ENCODE peak calls at places on chromosomes 7 and 10, in eight cellular contexts. B is mesendoderm, I is colonic mucosa, C is psoas muscle, N is endodermal cell, P is transverse colon, Q is OCI-LY7, G is cardiac muscle cell. W is an unnamed sample.

GRCh38 chr7:25841575-25841974 is 310.4 kb upstream of the NFE2L3 start:
- DNase-seq in P (no peak), G (no peak), I (no peak), Q (no peak), B (no peak), N (no peak), C (no peak), W (no peak)

GRCh38 chr7:64947252-64948000 is 43.4 kb downstream of the ZNF117 start:
- DNase-seq in C (peak; percentile 52), Q (no peak), G (peak; percentile 7), I (no peak), P (no peak), B (no peak), N (peak; percentile 70), W (peak; percentile 72)

GRCh38 chr10:31596765-31597164 is 277.7 kb downstream of the ZEB1 start:
- DNase-seq in C (no peak), B (no peak), P (no peak), I (no peak), Q (no peak), G (no peak), N (no peak), W (no peak)

GRCh38 chr7:129501760-129502707 is at the start of gene SMKR1:
- DNase-seq in C (peak; percentile 88), I (peak; percentile 79), N (peak; percentile 83), P (peak; percentile 88), Q (peak; percentile 80), B (peak; percentile 30), G (peak; percentile 73), W (peak; percentile 93)

GRCh38 chr10:4708123-4708759 is 117.8 kb upstream of the AKR1E2 start:
- DNase-seq in N (peak; percentile 90), Q (peak; percentile 9), B (peak; percentile 66), C (no peak), P (no peak), G (no peak), I (no peak), W (peak; percentile 39)

GRCh38 chr7:141877365-141877764 is 36.1 kb upstream of the PRSS37 start:
- DNase-seq in N (no peak), I (no peak), Q (no peak), C (no peak), G (no peak), P (no peak), B (no peak), W (no peak)

GRCh38 chr7:141864765-141865447 is 23.6 kb upstream of the PRSS37 start:
- DNase-seq in G (no peak), P (no peak), N (no peak), C (no peak), I (no peak), Q (no peak), B (no peak), W (no peak)

GRCh38 chr7:47500103-47500563 is 81.8 kb downstream of the TNS3 start:
- DNase-seq in G (no peak), P (peak; percentile 64), C (no peak), I (peak; percentile 76), Q (no peak), B (no peak), N (no peak), W (no peak)

GRCh38 chr7:96118449-96119001 is 203.4 kb downstream of the SLC25A13 start:
- DNase-seq in B (peak; percentile 20), P (no peak), G (peak; percentile 9), Q (no peak), C (no peak), N (peak; percentile 60), I (no peak), W (peak; percentile 17)

GRCh38 chr7:124201768-124202349 is 169.0 kb upstream of the TMEM229A start:
- DNase-seq in N (no peak), I (no peak), P (no peak), C (no peak), Q (no peak), G (no peak), B (no peak), W (no peak)

GRCh38 chr10:126041804-126042231 is 145.5 kb downstream of the FANK1 start:
- DNase-seq in P (peak; percentile 71), B (peak; percentile 98), C (peak; percentile 87), N (peak; percentile 83), I (peak; percentile 61), G (no peak), Q (peak; percentile 76), W (peak; percentile 77)

GRCh38 chr10:119139464-119140067 is 25.9 kb downstream of the SFXN4 start:
- DNase-seq in Q (peak; percentile 46), G (no peak), N (peak; percentile 86), P (no peak), B (peak; percentile 54), C (no peak), I (peak; percentile 25), W (peak; percentile 80)

GRCh38 chr7:7884855-7885254 is 83.7 kb upstream of the GLCCI1 start:
- DNase-seq in P (no peak), C (no peak), N (no peak), Q (no peak), G (no peak), B (no peak), I (no peak), W (no peak)

GRCh38 chr10:90313548-90314325 is 544.1 kb downstream of the HTR7 start:
- DNase-seq in Q (no peak), B (peak; percentile 52), P (no peak), C (no peak), G (no peak), I (no peak), N (no peak), W (no peak)

GRCh38 chr7:111640416-111640815 is 78.1 kb upstream of the IMMP2L start:
- DNase-seq in P (no peak), G (no peak), I (no peak), B (no peak), C (no peak), Q (no peak), N (no peak), W (no peak)

GRCh38 chr10:48625013-48625412 is 20.1 kb upstream of the ARHGAP22 start:
- DNase-seq in Q (no peak), C (no peak), P (no peak), N (no peak), I (no peak), B (no peak), G (no peak), W (no peak)

GRCh38 chr7:106111671-106112117 is 418 bp downstream of the SYPL1 start:
- DNase-seq in Q (peak; percentile 65), I (no peak), P (peak; percentile 79), B (peak; percentile 41), C (peak; percentile 90), N (no peak), G (peak; percentile 83), W (peak; percentile 84)

DNA sequence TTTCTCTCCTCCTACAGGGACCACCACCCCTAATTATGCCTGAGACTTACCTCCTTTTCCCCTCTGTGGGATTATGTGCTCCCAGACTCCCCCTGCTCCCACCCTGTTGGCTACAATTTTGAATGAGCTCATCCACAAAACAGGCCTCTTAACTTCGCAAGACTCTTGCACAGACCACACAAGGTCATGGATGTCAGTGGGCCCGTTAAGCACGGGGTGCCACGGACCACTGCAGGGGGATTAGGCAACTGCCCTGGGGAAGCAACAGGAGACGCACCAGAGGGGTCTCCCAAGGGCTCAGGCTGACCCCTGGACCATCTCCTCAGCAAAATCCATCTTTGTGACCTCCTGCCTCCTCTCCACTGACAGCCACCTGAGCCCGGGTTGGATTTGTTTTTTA is 42.1 kb upstream of the COL13A1 start:
- DNase-seq in B (no peak), I (no peak), P (no peak), C (no peak), N (no peak), G (no peak), Q (no peak), W (no peak)
- H3K4me3 ChIP-seq in B (no peak overlapping the region), I (no peak overlapping the region), P (no peak overlapping the region), C (no peak overlapping the region), N (no peak overlapping the region), G (no peak overlapping the region), Q (no peak overlapping the region), W (no peak overlapping the region)

DNA sequence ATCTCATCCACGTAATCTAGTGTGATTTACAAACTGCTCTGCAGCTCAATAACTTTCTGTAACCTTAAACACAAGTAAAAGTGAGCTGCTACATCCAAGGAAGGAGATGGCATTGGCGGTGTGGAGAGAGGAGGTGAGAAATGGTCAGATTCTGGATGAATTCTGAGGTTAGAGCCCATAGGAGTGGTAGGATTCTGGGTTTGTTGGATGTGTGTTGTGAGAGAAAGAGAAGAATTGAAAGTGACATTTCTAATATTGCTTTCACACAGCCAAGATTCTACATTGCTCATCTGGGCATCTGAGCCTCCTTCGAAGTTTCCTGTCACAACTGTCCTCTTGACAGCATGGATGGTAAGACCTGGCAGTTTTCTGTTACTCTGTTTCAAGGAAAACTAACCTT is 2.5 kb downstream of the MCM10 start:
- DNase-seq in Q (no peak), C (no peak), B (no peak), P (no peak), I (no peak), N (no peak), G (no peak), W (no peak)
- H3K36me3 ChIP-seq in Q (peaks cover 54% of the 10 kb centered on the region), C (no peaks in the 10 kb centered on the region), B (peaks cover 4% of the 10 kb centered on the region), P (no peaks in the 10 kb centered on the region), I (no peaks in the 10 kb centered on the region), N (peaks cover 9% of the 10 kb centered on the region), G (no peaks in the 10 kb centered on the region), W (peaks cover 4% of the 10 kb centered on the region)

DNA sequence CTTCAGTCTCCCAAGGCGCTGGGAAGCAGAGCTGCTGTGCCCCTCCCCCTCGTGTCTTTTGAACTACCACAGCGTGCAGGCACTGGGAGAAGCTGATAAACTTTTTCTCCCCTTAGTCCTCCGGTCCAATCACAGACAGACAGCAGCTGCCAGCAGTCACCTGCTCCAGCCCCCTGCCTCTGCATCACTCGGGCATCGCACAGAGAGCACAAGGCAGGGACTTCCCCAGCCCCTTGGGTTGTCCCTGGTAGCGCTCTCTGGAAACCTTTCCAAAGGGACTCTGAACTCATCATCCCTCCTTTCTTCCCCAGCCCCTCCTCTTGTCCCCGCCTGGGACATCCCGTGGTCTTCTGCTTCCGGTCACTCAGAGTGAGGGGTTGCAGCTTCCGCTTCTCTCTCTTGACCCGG is 1.4 kb upstream of the NEUROG3 start:
- DNase-seq in B (no peak), Q (no peak), C (no peak), G (no peak), P (no peak), N (peak; percentile 76), I (no peak), W (peak; percentile 75)
- H3K4me3 ChIP-seq in B (no peak overlapping the region), Q (no peak overlapping the region), C (no peak overlapping the region), G (peak overlapping the region; percentile 7), P (no peak overlapping the region), N (peak overlapping the region; percentile 2), I (no peak overlapping the region), W (peak overlapping the region; percentile 37)

GRCh38 chr10:103090911-103091310 is 102.2 kb downstream of the NT5C2 start:
- DNase-seq in N (no peak), C (no peak), I (no peak), B (no peak), P (no peak), Q (no peak), G (no peak), W (no peak)

GRCh38 chr10:103100620-103101019 is 92.5 kb downstream of the NT5C2 start:
- DNase-seq in Q (no peak), I (no peak), G (no peak), P (no peak), C (no peak), N (peak; percentile 70), B (peak; percentile 74), W (no peak)

GRCh38 chr10:103096130-103096529 is 96.9 kb downstream of the NT5C2 start:
- DNase-seq in P (no peak), N (no peak), I (no peak), B (no peak), G (no peak), Q (peak; percentile 45), C (no peak), W (no peak)

GRCh38 chr10:103089493-103089892 is 103.6 kb downstream of the NT5C2 start:
- DNase-seq in C (no peak), B (no peak), Q (no peak), P (no peak), I (no peak), N (no peak), G (no peak), W (no peak)

GRCh38 chr10:103095005-103095404 is 98.1 kb downstream of the NT5C2 start:
- DNase-seq in Q (no peak), C (no peak), I (no peak), P (no peak), N (no peak), B (no peak), G (no peak), W (no peak)
- H3K36me3 ChIP-seq in Q (peaks cover 94% of the 10 kb centered on the region), C (peaks cover 17% of the 10 kb centered on the region), I (peaks cover 6% of the 10 kb centered on the region), P (peaks cover 49% of the 10 kb centered on the region), N (peaks cover 91% of the 10 kb centered on the region), B (peaks cover 11% of the 10 kb centered on the region), G (peaks cover 86% of the 10 kb centered on the region), W (peaks cover 37% of the 10 kb centered on the region)

W was measured in H7.